ENCODE peak calls at places on chromosomes 4 and X, in ten cellular contexts. A is left ventricle myocardium superior; C is HTR-8/SVneo; G is occipital lobe; O is activated CD8-positive, alpha-beta memory T cell treated with anti-CD3 and anti-CD28 coated beads for 48 hours; Y is GM18507; M is GM12865; X is AG04449; U is NCI-H2029; K is activated T-helper 1 cell treated with Interleukin-2 at 50 U/mL for 16 hours. S is an unnamed sample.

GRCh38 chrX:28347526-28347925 is 239.7 kb upstream of the IL1RAPL1 start:
- DNase-seq in A (no peak), C (no peak), G (no peak), O (no peak), Y (no peak), M (no peak), X (no peak), U (no peak), K (no peak), S (no peak)

GRCh38 chr4:182555997-182556418 is 312.8 kb downstream of the TENM3 start:
- DNase-seq in A (no peak), C (no peak), G (no peak), O (no peak), Y (no peak), M (no peak), X (peak), U (peak), K (no peak), S (peak)

GRCh38 chrX:5458300-5458699 is 770.4 kb downstream of the NLGN4X start:
- DNase-seq in A (no peak), C (no peak), G (no peak), O (no peak), Y (no peak), M (peak), X (no peak), U (no peak), K (no peak), S (no peak)

GRCh38 chr4:103375278-103375677 is 177.1 kb upstream of the CENPE start:
- DNase-seq in A (no peak), C (no peak), G (no peak), O (no peak), Y (no peak), M (no peak), X (no peak), U (no peak), K (no peak), S (no peak)

GRCh38 chrX:100587846-100588245 is 3.1 kb downstream of the TNMD start:
- DNase-seq in A (no peak), C (no peak), G (no peak), O (no peak), Y (no peak), M (no peak), X (no peak), U (peak), K (no peak), S (no peak)

GRCh38 chr4:102988429-102989020 is 31.0 kb downstream of the SLC9B1 start:
- DNase-seq in A (no peak), C (no peak), G (no peak), O (no peak), Y (no peak), M (peak), X (no peak), U (no peak), K (no peak), S (no peak)

GRCh38 chr4:67051000-67051789 is 494.1 kb downstream of the CENPC start:
- DNase-seq in A (no peak), C (no peak), G (no peak), O (no peak), Y (no peak), M (peak), X (no peak), U (no peak), K (no peak), S (no peak)

GRCh38 chr4:150212927-150213326 is 134.7 kb downstream of the DCLK2 start:
- DNase-seq in A (no peak), C (no peak), G (no peak), O (no peak), Y (no peak), M (peak), X (no peak), U (no peak), K (no peak), S (no peak)

GRCh38 chr4:101200561-101200960 is 146.8 kb downstream of the PPP3CA start:
- DNase-seq in A (no peak), C (peak), G (no peak), O (no peak), Y (no peak), M (no peak), X (peak), U (no peak), K (no peak), S (no peak)

GRCh38 chr4:165600959-165601674 is 222.3 kb downstream of the CPE start:
- DNase-seq in A (no peak), C (no peak), G (no peak), O (no peak), Y (no peak), M (no peak), X (no peak), U (no peak), K (no peak), S (no peak)

GRCh38 chrX:17414839-17415238 is 39.8 kb downstream of the NHS start:
- DNase-seq in A (peak), C (no peak), G (no peak), O (no peak), Y (no peak), M (no peak), X (no peak), U (no peak), K (no peak), S (no peak)

GRCh38 chr4:162644346-162644745 is 480.5 kb upstream of the FSTL5 start:
- DNase-seq in A (no peak), C (no peak), G (no peak), O (no peak), Y (no peak), M (no peak), X (peak), U (no peak), K (no peak), S (no peak)

GRCh38 chr4:55733874-55734437 is 85.6 kb upstream of the EXOC1L start:
- DNase-seq in A (peak), C (no peak), G (no peak), O (no peak), Y (no peak), M (no peak), X (no peak), U (no peak), K (no peak), S (peak)

GRCh38 chr4:110104661-110105060 is 93.8 kb downstream of the ELOVL6 start:
- DNase-seq in A (no peak), C (no peak), G (no peak), O (no peak), Y (no peak), M (no peak), X (no peak), U (no peak), K (no peak), S (no peak)

GRCh38 chr4:186027405-186027804 is 41.6 kb upstream of the TLR3 start:
- DNase-seq in A (no peak), C (no peak), G (no peak), O (no peak), Y (no peak), M (no peak), X (no peak), U (no peak), K (no peak), S (no peak)

GRCh38 chrX:40040686-40041461 is 56.9 kb downstream of the BCOR start:
- DNase-seq in A (no peak), C (no peak), G (no peak), O (no peak), Y (no peak), M (no peak), X (no peak), U (no peak), K (no peak), S (no peak)

GRCh38 chrX:4043951-4044350 is 330.5 kb upstream of the PRKX start:
- DNase-seq in A (no peak), C (no peak), G (no peak), O (no peak), Y (no peak), M (no peak), X (no peak), U (peak), K (no peak), S (no peak)

GRCh38 chr4:54228064-54228527 is 997 bp upstream of the PDGFRA start:
- DNase-seq in A (peak), C (peak), G (peak), O (no peak), Y (no peak), M (peak), X (no peak), U (peak), K (no peak), S (peak)

GRCh38 chrX:15973299-15973698 is 118.7 kb upstream of the AP1S2 start:
- DNase-seq in A (no peak), C (peak), G (no peak), O (no peak), Y (no peak), M (peak), X (no peak), U (no peak), K (no peak), S (no peak)

GRCh38 chrX:101229155-101229554 is 9.6 kb downstream of the DRP2 start:
- DNase-seq in A (no peak), C (peak), G (no peak), O (no peak), Y (no peak), M (no peak), X (peak), U (no peak), K (no peak), S (no peak)

GRCh38 chrX:84453351-84454246 is 48.7 kb downstream of the HDX start:
- DNase-seq in A (no peak), C (no peak), G (no peak), O (no peak), Y (no peak), M (no peak), X (no peak), U (no peak), K (no peak), S (no peak)

GRCh38 chr4:10095296-10095991 is 21.2 kb downstream of the WDR1 start:
- DNase-seq in A (no peak), C (peak), G (no peak), O (no peak), Y (no peak), M (no peak), X (no peak), U (no peak), K (no peak), S (no peak)

GRCh38 chr4:104829761-104830160 is 316.9 kb upstream of the TET2 start:
- DNase-seq in A (no peak), C (no peak), G (no peak), O (no peak), Y (no peak), M (no peak), X (no peak), U (no peak), K (no peak), S (no peak)

GRCh38 chr4:163395055-163395454 is 51.4 kb downstream of the NPY5R start:
- DNase-seq in A (no peak), C (no peak), G (no peak), O (no peak), Y (no peak), M (no peak), X (no peak), U (no peak), K (no peak), S (no peak)

GRCh38 chr4:112514449-112515277 is 1.3 kb downstream of the NEUROG2 start:
- DNase-seq in A (no peak), C (no peak), G (no peak), O (no peak), Y (no peak), M (peak), X (no peak), U (no peak), K (no peak), S (no peak)

GRCh38 chrX:134604701-134605271 is 53.5 kb downstream of the PLAC1 start:
- DNase-seq in A (peak), C (no peak), G (no peak), O (no peak), Y (no peak), M (no peak), X (no peak), U (peak), K (no peak), S (no peak)

GRCh38 chr4:122612540-122612939 is 8.3 kb downstream of the IL21 start:
- DNase-seq in A (no peak), C (no peak), G (no peak), O (no peak), Y (no peak), M (no peak), X (no peak), U (no peak), K (no peak), S (no peak)

GRCh38 chr4:139740531-139741041 is 75.0 kb downstream of the MGST2 start:
- DNase-seq in A (peak), C (peak), G (peak), O (no peak), Y (no peak), M (no peak), X (peak), U (peak), K (no peak), S (peak)

GRCh38 chr4:138275946-138276621 is 33.9 kb upstream of the SLC7A11 start:
- DNase-seq in A (no peak), C (peak), G (no peak), O (no peak), Y (no peak), M (no peak), X (peak), U (no peak), K (no peak), S (no peak)

GRCh38 chrX:57906790-57907189 is 3.5 kb downstream of the ZXDA start:
- DNase-seq in A (no peak), C (no peak), G (no peak), O (no peak), Y (no peak), M (no peak), X (peak), U (no peak), K (no peak), S (no peak)